ENCODE peak calls at places on chromosome 12, in seven cellular contexts. U, Q, P, S, T, C and O are unnamed samples.

GRCh38 chr12:57632369-57632897 is 568 bp downstream of the B4GALNT1 start:
- DNase-seq in P (peak), S (no peak), T (no peak), U (no peak), Q (peak), C (peak), O (no peak)

GRCh38 chr12:4034926-4035325 is 161.7 kb upstream of the PARP11 start:
- DNase-seq in U (no peak), C (no peak), S (no peak), P (no peak), T (peak), Q (peak), O (no peak)

GRCh38 chr12:29103539-29103974 is 45.5 kb upstream of the FAR2 start:
- DNase-seq in U (no peak), Q (no peak), T (no peak), S (no peak), P (peak), C (no peak), O (no peak)

GRCh38 chr12:85310025-85310424 is 30.0 kb downstream of the ALX1 start:
- DNase-seq in P (no peak), Q (no peak), C (peak), S (no peak), T (no peak), U (no peak), O (no peak)

GRCh38 chr12:21759737-21760136 is 14.8 kb downstream of the KCNJ8 start:
- DNase-seq in Q (no peak), C (no peak), P (no peak), U (no peak), T (no peak), S (no peak), O (no peak)

GRCh38 chr12:121124402-121125109 is 8.1 kb upstream of the P2RX7 start:
- DNase-seq in C (peak), U (peak), P (no peak), Q (peak), S (peak), T (peak), O (peak)

GRCh38 chr12:68521321-68521839 is 89.3 kb upstream of the RAP1B start:
- DNase-seq in P (no peak), T (peak), U (peak), S (peak), C (peak), Q (peak), O (peak)

GRCh38 chr12:57738142-57738474 is 434 bp downstream of the AGAP2 start:
- DNase-seq in T (no peak), U (no peak), S (no peak), Q (no peak), C (no peak), P (no peak), O (no peak)

GRCh38 chr12:104334581-104334980 is 31.0 kb downstream of the EID3 start:
- DNase-seq in P (no peak), C (no peak), U (no peak), Q (no peak), T (no peak), S (no peak), O (no peak)

GRCh38 chr12:11651785-11652184 is 2.3 kb downstream of the ETV6 start:
- DNase-seq in Q (peak), P (no peak), T (no peak), S (no peak), U (no peak), C (peak), O (no peak)

GRCh38 chr12:15200703-15201102 is 20.5 kb downstream of the RERG start:
- DNase-seq in U (no peak), P (no peak), S (no peak), Q (no peak), T (no peak), C (no peak), O (no peak)

GRCh38 chr12:13342971-13343370 is 146.4 kb downstream of the EMP1 start:
- DNase-seq in Q (peak), U (no peak), T (no peak), S (no peak), C (no peak), P (no peak), O (peak)

GRCh38 chr12:30774599-30774998 is 19.8 kb upstream of the CAPRIN2 start:
- DNase-seq in P (no peak), C (no peak), T (no peak), S (no peak), Q (no peak), U (no peak), O (no peak)

GRCh38 chr12:41709012-41709411 is 435.7 kb downstream of the GXYLT1 start:
- DNase-seq in S (no peak), C (no peak), Q (no peak), P (no peak), T (no peak), U (no peak), O (no peak)

GRCh38 chr12:103745962-103746361 is 95.1 kb downstream of the NT5DC3 start:
- DNase-seq in S (no peak), U (peak), P (no peak), Q (no peak), T (no peak), C (no peak), O (no peak)

GRCh38 chr12:89999699-90000505 is 291.3 kb upstream of the ATP2B1 start:
- DNase-seq in S (peak), C (no peak), Q (peak), T (peak), U (peak), P (no peak), O (no peak)

GRCh38 chr12:24741216-24741615 is 207.7 kb downstream of the BCAT1 start:
- DNase-seq in S (no peak), U (no peak), T (no peak), P (peak), Q (no peak), C (no peak), O (no peak)

GRCh38 chr12:74983917-74984316 is 225.7 kb downstream of the KCNC2 start:
- DNase-seq in S (no peak), C (no peak), U (no peak), Q (no peak), T (no peak), P (no peak), O (no peak)

GRCh38 chr12:24902521-24903304 is 46.2 kb downstream of the BCAT1 start:
- DNase-seq in P (peak), U (peak), Q (peak), C (no peak), T (peak), S (no peak), O (no peak)

GRCh38 chr12:34400423-34400881 is 378.2 kb downstream of the ALG10 start:
- DNase-seq in T (no peak), Q (no peak), S (no peak), U (no peak), P (peak), C (no peak), O (no peak)

GRCh38 chr12:2347844-2348476 is 295.2 kb downstream of the CACNA1C start:
- DNase-seq in S (no peak), Q (no peak), P (no peak), T (no peak), U (no peak), C (no peak), O (no peak)

GRCh38 chr12:112121780-112122565 is 3.4 kb upstream of the TRAFD1 start:
- DNase-seq in C (peak), T (peak), Q (peak), S (peak), U (peak), P (no peak), O (peak)

GRCh38 chr12:116695464-116695725 is 42.5 kb downstream of the SPRING1 start:
- DNase-seq in P (no peak), S (no peak), U (no peak), C (no peak), T (no peak), Q (no peak), O (no peak)

GRCh38 chr12:127595506-127595905 is 671.5 kb upstream of the TMEM132C start:
- DNase-seq in U (no peak), Q (no peak), P (no peak), S (no peak), T (no peak), C (no peak), O (no peak)
- TF ChIP-seq CTCF in U (no peak), Q (no peak), P (no peak), S (no peak), T (no peak), C (no peak), O (no peak)

GRCh38 chr12:48197549-48197966 is 5.5 kb downstream of the OR10AD1 start:
- DNase-seq in T (no peak), C (peak), S (no peak), U (peak), P (peak), Q (no peak), O (no peak)
- TF ChIP-seq CTCF in T (peak), C (peak), S (peak), U (peak), P (peak), Q (peak), O (peak)

DNA sequence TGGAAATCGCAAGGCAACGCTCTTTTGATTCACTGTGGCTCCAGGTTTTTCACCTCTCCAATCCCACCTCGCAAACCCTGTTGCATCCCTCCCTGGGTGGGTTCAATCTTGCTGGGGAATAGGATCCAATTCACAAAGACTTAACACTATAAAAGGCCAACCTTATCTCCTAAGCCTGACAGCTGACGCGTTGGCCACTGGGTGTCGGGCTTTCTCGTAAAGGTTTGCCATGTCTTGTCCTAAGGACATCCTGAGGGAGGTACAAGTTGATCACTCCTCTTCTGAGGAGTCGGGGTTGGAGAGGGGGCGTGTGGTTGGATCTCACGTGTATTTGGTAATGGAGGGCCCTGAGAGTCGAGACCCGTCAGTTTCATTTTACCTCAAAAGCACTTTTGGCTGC is 112.6 kb upstream of the FZD10 start:
- DNase-seq in S (no peak), C (peak), U (no peak), T (no peak), P (no peak), Q (no peak), O (no peak)
- TF ChIP-seq CTCF in S (no peak), C (peak), U (no peak), T (no peak), P (no peak), Q (no peak), O (no peak)

GRCh38 chr12:107439101-107439738 is 246.4 kb upstream of the PWP1 start:
- DNase-seq in T (no peak), Q (no peak), S (no peak), U (no peak), P (no peak), C (no peak), O (no peak)
- TF ChIP-seq CTCF in T (no peak), Q (no peak), S (no peak), U (no peak), P (no peak), C (no peak), O (no peak)